ENCODE peak calls at places on chromosomes 7 and 10, in six cellular contexts. I, G, S, N, K and J are unnamed samples.

GRCh38 chr7:139682136-139683013 is 95.4 kb downstream of the HIPK2 start:
- DNase-seq in S (no peak), G (peak; percentile 87), I (no peak), K (no peak), N (no peak), J (peak; percentile 75)

GRCh38 chr10:70602665-70603438 is at the start of gene PRF1:
- DNase-seq in I (no peak), G (no peak), S (peak; percentile 49), N (peak; percentile 46), K (peak; percentile 66), J (peak; percentile 98)

GRCh38 chr7:29807179-29807841 is 1.0 kb downstream of the WIPF3 start:
- DNase-seq in K (peak; percentile 82), G (no peak), I (no peak), N (peak; percentile 65), S (no peak), J (no peak)

GRCh38 chr7:13293264-13294002 is 606.0 kb downstream of the ARL4A start:
- DNase-seq in I (no peak), K (no peak), G (no peak), S (no peak), N (no peak), J (no peak)

GRCh38 chr7:159026271-159027047 is 118.2 kb downstream of the VIPR2 start:
- DNase-seq in G (no peak), I (peak; percentile 18), K (peak; percentile 26), N (no peak), S (no peak), J (peak; percentile 65)

GRCh38 chr10:14971867-14972448 is 12.8 kb downstream of the MEIG1 start:
- DNase-seq in S (no peak), K (no peak), N (no peak), G (peak; percentile 42), I (no peak), J (peak; percentile 76)

GRCh38 chr10:36042135-36042534 is 400.0 kb upstream of the FZD8 start:
- DNase-seq in S (no peak), K (no peak), G (no peak), I (no peak), N (no peak), J (no peak)

GRCh38 chr7:150939052-150939810 is 38.9 kb downstream of the KCNH2 start:
- DNase-seq in G (no peak), I (no peak), N (no peak), K (no peak), S (peak; percentile 6), J (no peak)

DNA sequence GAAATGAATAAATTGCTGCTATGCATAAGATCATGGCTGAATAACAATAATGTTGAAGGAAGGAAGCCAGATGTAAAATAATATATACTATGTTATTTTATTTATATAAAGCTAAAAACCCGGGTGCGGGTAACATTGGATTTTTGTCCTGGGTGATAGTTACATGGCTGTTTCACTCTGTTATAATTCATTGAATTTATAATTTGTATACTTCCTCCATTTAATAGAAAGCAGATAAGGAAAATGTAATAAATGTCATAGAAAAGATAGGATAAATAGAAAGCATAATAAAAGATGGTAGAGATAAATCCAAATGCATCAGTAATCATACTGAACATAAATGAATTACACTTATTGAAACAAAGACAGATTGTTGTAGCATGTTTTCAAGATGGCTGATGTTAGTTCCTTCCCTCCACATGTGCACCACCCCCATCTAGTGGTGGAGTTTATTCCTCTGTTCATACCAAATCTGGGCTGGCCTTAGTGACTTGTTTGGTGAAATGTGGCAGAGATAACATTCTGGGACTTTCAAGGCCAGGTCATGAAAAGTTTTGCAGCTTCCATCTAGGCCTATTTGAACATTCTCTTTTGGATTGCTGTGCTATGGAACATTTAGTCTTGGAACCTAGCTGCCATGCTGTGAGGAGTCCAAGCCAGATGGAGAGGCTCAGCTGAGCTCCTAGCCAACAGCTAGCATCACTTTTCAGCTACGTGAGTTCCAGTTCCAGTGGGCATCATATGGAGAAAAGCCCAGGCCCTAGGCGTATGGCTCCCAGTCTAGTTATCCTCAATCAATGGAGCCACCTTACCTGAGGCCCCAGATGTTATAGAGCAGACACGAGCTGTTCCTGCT is 46.9 kb downstream of the AHCYL2 start:
- DNase-seq in S (peak; percentile 59), N (no peak), I (no peak), G (peak; percentile 85), K (no peak), J (peak; percentile 80)
- TF ChIP-seq CTCF in S (peak; percentile 55), N (peak; percentile 66), I (peak; percentile 30), G (peak; percentile 71), K (peak; percentile 54), J (peak; percentile 81)

GRCh38 chr10:79061441-79062315 is 7.1 kb upstream of the ZMIZ1 start:
- DNase-seq in G (no peak), S (no peak), I (peak; percentile 12), N (peak; percentile 13), K (peak; percentile 33), J (no peak)
- TF ChIP-seq CTCF in G (no peak), S (no peak), I (no peak), N (no peak), K (no peak), J (no peak)

DNA sequence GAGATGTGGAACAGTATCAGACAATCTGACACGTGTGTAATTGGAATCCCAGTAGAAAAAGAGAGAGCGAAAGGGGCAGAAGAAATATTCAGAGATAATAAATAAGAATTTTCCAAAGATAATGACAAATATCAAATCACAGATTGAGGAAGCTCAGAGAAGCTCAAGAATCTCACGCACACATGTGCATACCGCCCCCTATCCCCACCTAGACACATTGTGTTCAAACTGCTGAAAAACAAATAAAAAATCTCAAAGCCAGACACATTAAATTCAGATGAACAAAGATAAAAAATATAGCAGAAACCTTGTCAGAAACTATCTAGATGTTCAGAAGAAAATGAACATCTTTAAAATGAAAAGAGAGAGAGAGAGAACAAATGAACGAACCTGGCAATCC is 17.2 kb downstream of the SFR1 start:
- DNase-seq in S (no peak), G (peak; percentile 18), I (no peak), N (no peak), K (no peak), J (peak; percentile 17)
- TF ChIP-seq CTCF in S (peak; percentile 28), G (peak; percentile 35), I (no peak), N (peak; percentile 15), K (no peak), J (peak; percentile 50)

GRCh38 chr7:128244861-128245260 is 3.8 kb downstream of the LEP start:
- DNase-seq in G (no peak), S (no peak), N (no peak), I (no peak), K (no peak), J (no peak)

GRCh38 chr7:128247108-128247507 is 6.0 kb downstream of the LEP start:
- DNase-seq in I (no peak), G (no peak), S (no peak), N (no peak), K (no peak), J (no peak)

GRCh38 chr7:128251337-128251736 is 10.3 kb downstream of the LEP start:
- DNase-seq in G (no peak), I (no peak), K (no peak), S (no peak), N (no peak), J (no peak)

GRCh38 chr7:128243273-128243672 is 2.2 kb downstream of the LEP start:
- DNase-seq in N (no peak), K (no peak), G (no peak), S (no peak), I (no peak), J (no peak)

GRCh38 chr7:128247640-128248194 is 6.6 kb downstream of the LEP start:
- DNase-seq in S (no peak), G (no peak), N (no peak), I (no peak), K (no peak), J (no peak)
- TF ChIP-seq CTCF in S (no peak), G (no peak), N (no peak), I (no peak), K (no peak), J (no peak)

GRCh38 chr7:33421384-33421783 is 292.0 kb downstream of the BBS9 start:
- DNase-seq in S (no peak), N (no peak), I (no peak), K (no peak), G (no peak), J (no peak)
- TF ChIP-seq CTCF in S (no peak), N (peak; percentile 20), I (no peak), K (no peak), G (no peak), J (no peak)

GRCh38 chr7:15503603-15504280 is 58.1 kb downstream of the AGMO start:
- DNase-seq in I (no peak), G (no peak), K (no peak), N (no peak), S (no peak), J (no peak)
- TF ChIP-seq CTCF in I (no peak), G (no peak), K (no peak), N (no peak), S (no peak), J (no peak)

GRCh38 chr7:45873035-45873354 is at the start of gene CCDC201:
- DNase-seq in K (no peak), I (no peak), N (no peak), G (no peak), S (no peak), J (no peak)

GRCh38 chr7:45869426-45869825 is 3.5 kb downstream of the CCDC201 start:
- DNase-seq in K (no peak), S (no peak), N (no peak), I (no peak), G (no peak), J (no peak)

GRCh38 chr7:45874408-45875131 is 1.7 kb upstream of the CCDC201 start:
- DNase-seq in N (no peak), G (no peak), K (no peak), I (no peak), S (no peak), J (no peak)

GRCh38 chr7:45873355-45873754 is 473 bp upstream of the CCDC201 start:
- DNase-seq in N (no peak), G (no peak), K (no peak), I (no peak), S (no peak), J (no peak)

GRCh38 chr7:45872116-45873034 is 507 bp downstream of the CCDC201 start:
- DNase-seq in I (no peak), K (no peak), G (peak; percentile 24), N (peak; percentile 44), S (no peak), J (no peak)
- TF ChIP-seq CTCF in I (no peak), K (no peak), G (peak; percentile 74), N (peak; percentile 80), S (peak; percentile 54), J (no peak)